ENCODE peak calls at places on chromosomes 6 and 20, in eight cellular contexts. I, S, L, Y, N, O, P and B are unnamed samples.

GRCh38 chr6:26233608-26234420 is 131.2 kb upstream of the BTN3A2 start:
- DNase-seq in I (no peak), Y (no peak), L (no peak), N (peak), O (peak), S (no peak), P (no peak), B (peak)

GRCh38 chr6:46392294-46392693 is 99.0 kb downstream of the RCAN2 start:
- DNase-seq in N (no peak), P (no peak), Y (no peak), I (no peak), S (no peak), L (no peak), O (no peak), B (no peak)

GRCh38 chr6:3356056-3356823 is 97.5 kb downstream of the PSMG4 start:
- DNase-seq in L (peak), I (peak), S (no peak), N (peak), P (peak), O (peak), Y (no peak), B (peak)

GRCh38 chr6:30618270-30618787 is 689 bp downstream of the MRPS18B start:
- DNase-seq in L (no peak), P (no peak), O (no peak), I (no peak), Y (no peak), S (no peak), N (no peak), B (peak)

GRCh38 chr20:43833511-43834395 is 80.9 kb upstream of the TOX2 start:
- DNase-seq in N (no peak), I (no peak), Y (no peak), L (no peak), P (no peak), S (no peak), O (no peak), B (no peak)

GRCh38 chr6:31359556-31359955 is 2.6 kb upstream of the HLA-B start:
- DNase-seq in S (no peak), N (no peak), O (no peak), P (no peak), I (no peak), L (no peak), Y (no peak), B (no peak)

GRCh38 chr6:31794866-31795615 is 511 bp downstream of the VARS1 start:
- DNase-seq in N (peak), Y (no peak), S (peak), L (no peak), O (no peak), P (no peak), I (no peak), B (no peak)

GRCh38 chr6:18444176-18444575 is 57.0 kb downstream of the RNF144B start:
- DNase-seq in P (no peak), N (no peak), I (no peak), O (no peak), L (no peak), Y (no peak), S (no peak), B (no peak)

GRCh38 chr6:150272264-150272975 is 96.4 kb upstream of the IYD start:
- DNase-seq in P (no peak), N (no peak), Y (no peak), S (no peak), L (no peak), I (no peak), O (no peak), B (no peak)

GRCh38 chr6:125780540-125781306 is 10.0 kb upstream of the NCOA7 start:
- DNase-seq in N (peak), O (peak), S (peak), P (peak), Y (no peak), L (no peak), I (peak), B (peak)

GRCh38 chr6:83847179-83847578 is 6.0 kb upstream of the RIPPLY2 start:
- DNase-seq in O (no peak), P (no peak), N (no peak), Y (no peak), L (no peak), S (no peak), I (no peak), B (peak)

GRCh38 chr6:91278416-91278815 is 691.5 kb upstream of the MAP3K7 start:
- DNase-seq in O (no peak), Y (no peak), I (no peak), L (no peak), P (no peak), S (no peak), N (no peak), B (peak)

GRCh38 chr20:63134201-63134612 is 81.7 kb downstream of the YTHDF1 start:
- DNase-seq in P (no peak), N (no peak), S (no peak), Y (no peak), L (no peak), O (no peak), I (no peak), B (no peak)

GRCh38 chr6:135195045-135195444 is 13.9 kb downstream of the MYB start:
- DNase-seq in S (no peak), P (no peak), Y (no peak), I (no peak), O (no peak), L (no peak), N (no peak), B (no peak)

GRCh38 chr6:90227693-90228092 is 69.0 kb downstream of the BACH2 start:
- DNase-seq in P (no peak), I (no peak), Y (no peak), L (no peak), N (no peak), S (no peak), O (no peak), B (no peak)

GRCh38 chr6:11433860-11434259 is 103.7 kb upstream of the TMEM170B start:
- DNase-seq in O (no peak), L (no peak), Y (no peak), S (no peak), I (no peak), P (no peak), N (no peak), B (no peak)

GRCh38 chr20:32446301-32447100 is 88.4 kb downstream of the ASXL1 start:
- DNase-seq in O (no peak), I (no peak), S (no peak), P (no peak), Y (no peak), N (no peak), L (peak), B (no peak)

GRCh38 chr6:42210551-42210950 is 7.1 kb downstream of the MRPS10 start:
- DNase-seq in P (no peak), Y (no peak), L (no peak), S (no peak), N (no peak), I (no peak), O (no peak), B (no peak)

GRCh38 chr20:15976047-15976731 is 597.1 kb downstream of the KIF16B start:
- DNase-seq in I (no peak), L (no peak), S (no peak), Y (no peak), N (no peak), P (no peak), O (no peak), B (no peak)

GRCh38 chr20:56342783-56343182 is 16.0 kb upstream of the FAM210B start:
- DNase-seq in N (no peak), S (no peak), P (no peak), Y (no peak), L (no peak), O (no peak), I (no peak), B (no peak)

GRCh38 chr6:43123691-43124314 is 47.3 kb upstream of the SRF start:
- DNase-seq in Y (no peak), S (no peak), I (no peak), N (no peak), O (no peak), P (no peak), L (no peak), B (no peak)

GRCh38 chr6:31058128-31058894 is 48.0 kb downstream of the MUC22 start:
- DNase-seq in I (no peak), S (peak), L (no peak), P (no peak), O (no peak), Y (peak), N (no peak), B (peak)

GRCh38 chr6:144918073-144918472 is 632.9 kb downstream of the UTRN start:
- DNase-seq in N (no peak), I (no peak), Y (no peak), L (no peak), P (no peak), O (no peak), S (no peak), B (no peak)

GRCh38 chr6:31940256-31940664 is 5.6 kb upstream of the CFB start:
- DNase-seq in O (no peak), I (no peak), S (no peak), P (no peak), Y (no peak), L (no peak), N (no peak), B (no peak)

GRCh38 chr20:57564180-57564802 is 3.4 kb downstream of the PCK1 start:
- DNase-seq in P (no peak), Y (no peak), N (no peak), O (no peak), S (no peak), I (no peak), L (no peak), B (no peak)

GRCh38 chr6:139883776-139884175 is 509.3 kb upstream of the CITED2 start:
- DNase-seq in Y (no peak), S (no peak), L (no peak), P (no peak), N (no peak), O (no peak), I (no peak), B (no peak)

GRCh38 chr6:118745156-118745555 is 93.8 kb upstream of the CEP85L start:
- DNase-seq in P (no peak), I (no peak), N (no peak), Y (no peak), S (no peak), O (no peak), L (no peak), B (no peak)

GRCh38 chr6:146915671-146916127 is 288.5 kb upstream of the STXBP5 start:
- DNase-seq in O (no peak), S (no peak), L (no peak), Y (no peak), I (no peak), P (no peak), N (no peak), B (peak)

GRCh38 chr20:14245368-14245970 is 91.9 kb downstream of the FLRT3 start:
- DNase-seq in L (no peak), S (no peak), I (no peak), Y (no peak), O (no peak), P (no peak), N (no peak), B (no peak)